ENCODE peak calls at places on chromosomes 4 and X, in five cellular contexts. Z, D, R, G and S are unnamed samples.

GRCh38 chr4:158999166-158999682 is 103.7 kb upstream of the RAPGEF2 start:
- DNase-seq in Z (no peak), D (no peak), R (no peak), G (no peak), S (no peak)

GRCh38 chrX:24259544-24260240 is 54.2 kb downstream of the SUPT20HL2 start:
- DNase-seq in Z (peak; percentile 26), D (no peak), R (peak; percentile 40), G (no peak), S (no peak)

GRCh38 chrX:120453985-120454384 is 15.1 kb downstream of the LAMP2 start:
- DNase-seq in Z (no peak), D (no peak), R (no peak), G (no peak), S (no peak)

GRCh38 chr4:152921284-152921683 is 14.8 kb upstream of the FHDC1 start:
- DNase-seq in Z (no peak), D (no peak), R (no peak), G (no peak), S (no peak)

GRCh38 chrX:138018145-138018799 is 452.3 kb downstream of the ZIC3 start:
- DNase-seq in Z (no peak), D (no peak), R (no peak), G (no peak), S (no peak)

GRCh38 chrX:47191331-47191730 is 2.3 kb upstream of the UBA1 start:
- DNase-seq in Z (peak; percentile 51), D (no peak), R (peak; percentile 24), G (no peak), S (no peak)

GRCh38 chrX:15674514-15674898 is 9.9 kb upstream of the CLTRN start:
- DNase-seq in Z (peak; percentile 97), D (peak; percentile 88), R (peak; percentile 92), G (peak; percentile 99), S (peak; percentile 95)

GRCh38 chrX:30957753-30958152 is 68.7 kb upstream of the TAB3 start:
- DNase-seq in Z (no peak), D (no peak), R (no peak), G (no peak), S (no peak)

GRCh38 chrX:96182366-96182765 is 502.3 kb upstream of the DIAPH2 start:
- DNase-seq in Z (peak; percentile 24), D (no peak), R (no peak), G (no peak), S (no peak)

GRCh38 chr4:151227731-151228130 is 49.2 kb upstream of the PRSS48 start:
- DNase-seq in Z (peak; percentile 18), D (peak; percentile 66), R (no peak), G (peak; percentile 67), S (peak; percentile 83)

GRCh38 chr4:107299646-107300045 is 263.5 kb upstream of the DKK2 start:
- DNase-seq in Z (no peak), D (no peak), R (no peak), G (no peak), S (no peak)

GRCh38 chr4:173883821-173884220 is 353.8 kb upstream of the HAND2 start:
- DNase-seq in Z (no peak), D (no peak), R (no peak), G (no peak), S (no peak)

GRCh38 chrX:48541140-48541814 is 1.8 kb downstream of the TBC1D25 start:
- DNase-seq in Z (no peak), D (no peak), R (no peak), G (no peak), S (no peak)

GRCh38 chr4:184748251-184748652 is 14.4 kb upstream of the CENPU start:
- DNase-seq in Z (peak; percentile 31), D (no peak), R (peak; percentile 31), G (peak; percentile 82), S (no peak)

GRCh38 chr4:137755033-137755471 is 222.8 kb upstream of the PCDH18 start:
- DNase-seq in Z (no peak), D (no peak), R (no peak), G (no peak), S (no peak)

GRCh38 chr4:22483551-22483981 is 32.3 kb downstream of the ADGRA3 start:
- DNase-seq in Z (no peak), D (no peak), R (no peak), G (no peak), S (no peak)

GRCh38 chrX:13851996-13852695 is 35.3 kb upstream of the GPM6B start:
- DNase-seq in Z (no peak), D (no peak), R (no peak), G (no peak), S (no peak)

GRCh38 chrX:48579259-48579658 is 5.0 kb downstream of the RBM3 start:
- DNase-seq in Z (no peak), D (no peak), R (no peak), G (no peak), S (no peak)

GRCh38 chrX:24282381-24283121 is 31.3 kb downstream of the SUPT20HL2 start:
- DNase-seq in Z (no peak), D (no peak), R (peak; percentile 17), G (no peak), S (no peak)

GRCh38 chrX:43108828-43109227 is 330.9 kb upstream of the PPP1R2C start:
- DNase-seq in Z (no peak), D (no peak), R (no peak), G (no peak), S (no peak)

DNA sequence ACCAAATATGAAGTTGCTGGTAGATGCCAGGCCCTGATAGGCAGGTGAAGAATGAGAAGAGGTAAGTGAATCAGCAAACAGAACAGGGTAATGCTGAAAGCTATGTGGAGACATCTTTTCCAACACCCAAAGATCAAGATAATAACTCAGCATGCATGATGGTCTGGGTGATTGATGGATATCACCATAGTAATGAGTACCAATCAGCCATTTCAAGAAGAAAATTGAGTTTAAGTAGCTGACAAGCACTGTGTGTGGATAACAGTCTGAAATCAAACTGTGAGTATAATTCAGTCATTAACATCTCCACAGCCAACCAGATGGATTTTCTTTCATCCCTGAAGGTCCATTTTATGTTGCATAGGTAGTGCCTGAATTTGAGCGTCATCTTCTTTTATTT is 289.6 kb upstream of the SMIM31 start:
- DNase-seq in Z (no peak), D (no peak), R (no peak), G (no peak), S (no peak)
- H3K9me3 ChIP-seq in Z (no peaks in the 10 kb centered on the region), D (no peaks in the 10 kb centered on the region), R (no peaks in the 10 kb centered on the region), G (no peaks in the 10 kb centered on the region), S (no peaks in the 10 kb centered on the region)

DNA sequence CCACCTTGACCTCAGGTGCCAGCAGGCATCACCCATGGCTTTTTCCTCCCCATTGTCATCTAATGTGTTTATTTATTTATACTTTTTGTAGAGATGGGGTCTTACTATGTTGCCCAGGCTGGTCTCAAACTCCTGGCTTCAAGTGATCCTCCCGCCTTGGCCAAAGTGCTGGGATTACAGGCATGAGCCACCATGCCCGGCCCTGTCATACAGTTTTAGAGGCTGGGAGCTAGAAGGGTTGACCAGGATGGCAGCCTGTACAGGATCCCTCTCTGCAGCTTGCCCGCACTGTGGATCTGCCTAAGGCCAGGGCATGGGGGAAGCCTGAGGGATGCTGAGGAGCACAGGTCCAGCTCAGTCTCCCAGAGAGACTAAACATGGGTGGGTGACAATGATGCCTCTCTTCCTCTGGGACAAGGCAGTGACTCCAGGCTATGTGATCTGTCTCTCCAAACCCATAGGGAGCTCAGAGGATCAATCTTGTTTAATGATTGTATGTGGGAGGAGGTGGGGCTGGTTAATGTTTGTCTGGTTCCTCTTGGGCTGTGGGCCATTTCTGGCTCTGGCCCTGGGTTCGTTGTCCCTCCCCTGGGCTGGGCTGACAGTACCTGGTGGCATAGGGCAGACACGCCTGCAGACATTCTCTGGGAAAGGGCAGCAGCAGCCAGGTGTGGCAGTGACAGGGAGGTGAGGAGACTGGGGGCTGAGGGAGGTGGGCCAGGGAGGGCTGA is 8.3 kb upstream of the GJB1 start:
- DNase-seq in Z (peak; percentile 85), D (no peak), R (peak; percentile 87), G (no peak), S (no peak)
- TF ChIP-seq POLR2A in Z (peak; percentile 79), D (no peak), R (peak; percentile 93), G (no peak), S (no peak)

DNA sequence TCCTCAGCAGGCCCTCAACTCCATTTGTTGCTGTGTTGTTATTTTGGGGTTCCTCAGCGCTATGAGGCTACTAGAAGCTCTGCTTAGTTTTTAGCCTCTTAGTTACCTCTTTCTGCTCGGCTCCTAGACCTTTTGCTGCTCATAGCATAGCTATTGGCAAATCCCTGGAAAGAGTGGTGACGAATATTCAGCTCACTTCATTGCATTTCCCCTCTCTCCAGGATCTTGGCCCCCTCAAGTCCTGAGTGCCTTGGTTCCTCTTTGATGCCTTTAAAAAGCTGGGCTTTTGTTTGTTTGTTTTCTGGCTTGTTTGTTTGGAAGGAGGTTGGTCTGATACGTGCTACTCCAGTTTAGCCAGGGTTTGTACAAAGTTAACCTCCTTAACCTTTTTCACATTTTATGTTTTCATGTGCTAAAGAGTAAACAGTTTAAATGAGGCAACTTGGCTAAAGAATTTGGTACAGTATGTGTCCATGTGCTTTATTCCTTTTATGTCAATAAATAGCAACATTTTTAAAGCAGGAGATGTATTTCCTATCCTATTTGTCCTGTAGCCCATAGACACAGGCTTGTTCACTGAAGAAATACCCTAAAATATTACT is 31.5 kb downstream of the SMAD1 start:
- DNase-seq in Z (no peak), D (no peak), R (no peak), G (no peak), S (no peak)
- H3K9me3 ChIP-seq in Z (peaks cover 16% of the 10 kb centered on the region), D (peaks cover 2% of the 10 kb centered on the region), R (no peaks in the 10 kb centered on the region), G (peaks cover 6% of the 10 kb centered on the region), S (peaks cover 19% of the 10 kb centered on the region)

GRCh38 chr4:15004701-15005301 is 2.5 kb downstream of the CPEB2 start:
- DNase-seq in Z (peak; percentile 91), D (peak; percentile 81), R (peak; percentile 88), G (peak; percentile 92), S (peak; percentile 91)
- TF ChIP-seq POLR2A in Z (peak; percentile 87), D (peak; percentile 61), R (peak; percentile 83), G (no peak), S (no peak)

GRCh38 chr4:48008021-48008596 is 8.4 kb downstream of the CNGA1 start:
- DNase-seq in Z (no peak), D (no peak), R (no peak), G (no peak), S (no peak)

GRCh38 chr4:48011722-48012121 is 4.8 kb downstream of the CNGA1 start:
- DNase-seq in Z (no peak), D (no peak), R (no peak), G (no peak), S (no peak)

GRCh38 chr4:48002267-48002666 is 14.2 kb downstream of the CNGA1 start:
- DNase-seq in Z (no peak), D (no peak), R (no peak), G (no peak), S (no peak)

GRCh38 chr4:48005781-48006180 is 10.7 kb downstream of the CNGA1 start:
- DNase-seq in Z (no peak), D (no peak), R (no peak), G (no peak), S (no peak)
- H3K9me3 ChIP-seq in Z (peaks cover 5% of the 10 kb centered on the region), D (no peaks in the 10 kb centered on the region), R (no peaks in the 10 kb centered on the region), G (no peaks in the 10 kb centered on the region), S (peaks cover 9% of the 10 kb centered on the region)

GRCh38 chr4:100517864-100518341 is at the start of gene EMCN:
- DNase-seq in Z (no peak), D (no peak), R (no peak), G (peak; percentile 18), S (no peak)
- TF ChIP-seq POLR2A in Z (no peak), D (no peak), R (no peak), G (no peak), S (no peak)

DNA sequence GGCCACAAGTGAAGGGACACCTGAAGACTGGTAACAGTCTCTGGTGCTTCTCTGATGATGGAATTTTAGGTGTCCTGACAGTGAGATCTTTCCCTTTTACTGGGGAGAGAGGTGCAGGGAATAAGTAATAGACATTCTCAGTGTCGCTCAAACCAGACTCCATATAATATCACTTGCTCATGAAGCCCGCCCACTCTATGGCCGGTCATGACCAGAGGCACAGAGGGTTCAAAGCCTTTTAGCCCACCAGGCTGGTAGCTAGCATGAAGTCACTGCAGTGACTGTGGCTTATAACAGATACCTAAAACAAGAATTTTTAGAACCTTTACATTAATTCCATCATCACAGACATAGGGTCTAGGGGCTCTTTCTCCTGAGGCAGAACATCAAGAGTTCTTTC is 2.9 kb downstream of the CD40LG start:
- DNase-seq in Z (no peak), D (no peak), R (no peak), G (no peak), S (no peak)
- H3K9me3 ChIP-seq in Z (no peaks in the 10 kb centered on the region), D (no peaks in the 10 kb centered on the region), R (no peaks in the 10 kb centered on the region), G (no peaks in the 10 kb centered on the region), S (no peaks in the 10 kb centered on the region)